ENCODE peak calls at places on chromosomes 6 and 20, in seven cellular contexts. One of them, this sample, is unnamed.
A peak's percentile ranks its signal among the peaks of the same experiment; 100 is the strongest.

GRCh38 chr20:62238569-62239277 is 402 bp downstream of the OSBPL2 start:
- DNase-seq in SK-N-MC: no peak
- DNase-seq in transverse colon: peak; percentile 55
- DNase-seq in HCT116: no peak
- DNase-seq in spleen: no peak
- DNase-seq in prostate gland: no peak
- DNase-seq in suprapubic skin: no peak
- DNase-seq in this sample: no peak

GRCh38 chr6:16345449-16346330 is 107.3 kb downstream of the GMPR start:
- DNase-seq in SK-N-MC: no peak
- DNase-seq in transverse colon: no peak
- DNase-seq in HCT116: no peak
- DNase-seq in spleen: no peak
- DNase-seq in prostate gland: no peak
- DNase-seq in suprapubic skin: no peak
- DNase-seq in this sample: peak; percentile 77

GRCh38 chr6:168381726-168382458 is 59.1 kb upstream of the SMOC2 start:
- DNase-seq in SK-N-MC: no peak
- DNase-seq in transverse colon: no peak
- DNase-seq in HCT116: no peak
- DNase-seq in spleen: peak; percentile 58
- DNase-seq in prostate gland: no peak
- DNase-seq in suprapubic skin: no peak
- DNase-seq in this sample: peak; percentile 46

GRCh38 chr6:153357391-153357790 is 226.3 kb upstream of the RGS17 start:
- DNase-seq in SK-N-MC: peak; percentile 83
- DNase-seq in transverse colon: no peak
- DNase-seq in HCT116: no peak
- DNase-seq in spleen: no peak
- DNase-seq in prostate gland: no peak
- DNase-seq in suprapubic skin: no peak
- DNase-seq in this sample: no peak

GRCh38 chr6:150463852-150464251 is 95.0 kb downstream of the IYD start:
- DNase-seq in SK-N-MC: no peak
- DNase-seq in transverse colon: no peak
- DNase-seq in HCT116: no peak
- DNase-seq in spleen: no peak
- DNase-seq in prostate gland: no peak
- DNase-seq in suprapubic skin: no peak
- DNase-seq in this sample: no peak

GRCh38 chr6:11668455-11668854 is 110.1 kb downstream of the ADTRP start:
- DNase-seq in SK-N-MC: no peak
- DNase-seq in transverse colon: no peak
- DNase-seq in HCT116: no peak
- DNase-seq in spleen: no peak
- DNase-seq in prostate gland: no peak
- DNase-seq in suprapubic skin: no peak
- DNase-seq in this sample: no peak

GRCh38 chr6:133553652-133554051 is 312.5 kb downstream of the EYA4 start:
- DNase-seq in SK-N-MC: peak; percentile 34
- DNase-seq in transverse colon: peak; percentile 10
- DNase-seq in HCT116: peak; percentile 56
- DNase-seq in spleen: no peak
- DNase-seq in prostate gland: peak; percentile 19
- DNase-seq in suprapubic skin: no peak
- DNase-seq in this sample: no peak

GRCh38 chr6:70479236-70479635 is 65.9 kb downstream of the FAM135A start:
- DNase-seq in SK-N-MC: no peak
- DNase-seq in transverse colon: no peak
- DNase-seq in HCT116: no peak
- DNase-seq in spleen: no peak
- DNase-seq in prostate gland: no peak
- DNase-seq in suprapubic skin: no peak
- DNase-seq in this sample: no peak

GRCh38 chr6:29946787-29947186 is 4.5 kb downstream of the HLA-A start:
- DNase-seq in SK-N-MC: no peak
- DNase-seq in transverse colon: no peak
- DNase-seq in HCT116: no peak
- DNase-seq in spleen: no peak
- DNase-seq in prostate gland: no peak
- DNase-seq in suprapubic skin: no peak
- DNase-seq in this sample: no peak

GRCh38 chr20:17928211-17928611 is 40.4 kb downstream of the SNX5 start:
- DNase-seq in SK-N-MC: no peak
- DNase-seq in transverse colon: no peak
- DNase-seq in HCT116: no peak
- DNase-seq in spleen: no peak
- DNase-seq in prostate gland: no peak
- DNase-seq in suprapubic skin: no peak
- DNase-seq in this sample: no peak

GRCh38 chr20:8361008-8361652 is 229.1 kb downstream of the PLCB1 start:
- DNase-seq in SK-N-MC: no peak
- DNase-seq in transverse colon: no peak
- DNase-seq in HCT116: no peak
- DNase-seq in spleen: no peak
- DNase-seq in prostate gland: no peak
- DNase-seq in suprapubic skin: no peak
- DNase-seq in this sample: no peak

GRCh38 chr20:35264755-35265154 is 13.2 kb downstream of the MMP24OS start:
- DNase-seq in SK-N-MC: no peak
- DNase-seq in transverse colon: no peak
- DNase-seq in HCT116: no peak
- DNase-seq in spleen: no peak
- DNase-seq in prostate gland: no peak
- DNase-seq in suprapubic skin: no peak
- DNase-seq in this sample: no peak

GRCh38 chr20:33689973-33690372 is 3.8 kb upstream of the E2F1 start:
- DNase-seq in SK-N-MC: no peak
- DNase-seq in transverse colon: no peak
- DNase-seq in HCT116: no peak
- DNase-seq in spleen: no peak
- DNase-seq in prostate gland: no peak
- DNase-seq in suprapubic skin: no peak
- DNase-seq in this sample: no peak

GRCh38 chr6:161660666-161661571 is 387.1 kb upstream of the AGPAT4 start:
- DNase-seq in SK-N-MC: no peak
- DNase-seq in transverse colon: no peak
- DNase-seq in HCT116: no peak
- DNase-seq in spleen: no peak
- DNase-seq in prostate gland: no peak
- DNase-seq in suprapubic skin: no peak
- DNase-seq in this sample: no peak

GRCh38 chr6:107290491-107290890 is 168.9 kb downstream of the PDSS2 start:
- DNase-seq in SK-N-MC: no peak
- DNase-seq in transverse colon: no peak
- DNase-seq in HCT116: no peak
- DNase-seq in spleen: no peak
- DNase-seq in prostate gland: no peak
- DNase-seq in suprapubic skin: no peak
- DNase-seq in this sample: no peak

GRCh38 chr6:64103480-64103879 is 467.9 kb downstream of the PHF3 start:
- DNase-seq in SK-N-MC: no peak
- DNase-seq in transverse colon: no peak
- DNase-seq in HCT116: no peak
- DNase-seq in spleen: no peak
- DNase-seq in prostate gland: no peak
- DNase-seq in suprapubic skin: no peak
- DNase-seq in this sample: no peak

GRCh38 chr20:14518648-14519047 is 181.2 kb upstream of the FLRT3 start:
- DNase-seq in SK-N-MC: no peak
- DNase-seq in transverse colon: no peak
- DNase-seq in HCT116: no peak
- DNase-seq in spleen: no peak
- DNase-seq in prostate gland: no peak
- DNase-seq in suprapubic skin: no peak
- DNase-seq in this sample: no peak

GRCh38 chr6:148240463-148240845 is 102.2 kb upstream of the SASH1 start:
- DNase-seq in SK-N-MC: no peak
- DNase-seq in transverse colon: no peak
- DNase-seq in HCT116: no peak
- DNase-seq in spleen: no peak
- DNase-seq in prostate gland: no peak
- DNase-seq in suprapubic skin: no peak
- DNase-seq in this sample: no peak

GRCh38 chr6:27494103-27494502 is 21.2 kb upstream of the ZNF184 start:
- DNase-seq in SK-N-MC: no peak
- DNase-seq in transverse colon: no peak
- DNase-seq in HCT116: no peak
- DNase-seq in spleen: no peak
- DNase-seq in prostate gland: no peak
- DNase-seq in suprapubic skin: no peak
- DNase-seq in this sample: no peak

GRCh38 chr6:56043076-56043475 is 167.7 kb upstream of the BMP5 start:
- DNase-seq in SK-N-MC: no peak
- DNase-seq in transverse colon: no peak
- DNase-seq in HCT116: no peak
- DNase-seq in spleen: no peak
- DNase-seq in prostate gland: no peak
- DNase-seq in suprapubic skin: no peak
- DNase-seq in this sample: no peak

GRCh38 chr6:111805511-111806181 is 67.6 kb downstream of the FYN start:
- DNase-seq in SK-N-MC: no peak
- DNase-seq in transverse colon: no peak
- DNase-seq in HCT116: no peak
- DNase-seq in spleen: no peak
- DNase-seq in prostate gland: no peak
- DNase-seq in suprapubic skin: no peak
- DNase-seq in this sample: no peak

GRCh38 chr6:92126088-92126487 is 1293.3 kb downstream of the EPHA7 start:
- DNase-seq in SK-N-MC: no peak
- DNase-seq in transverse colon: no peak
- DNase-seq in HCT116: no peak
- DNase-seq in spleen: no peak
- DNase-seq in prostate gland: no peak
- DNase-seq in suprapubic skin: no peak
- DNase-seq in this sample: no peak

GRCh38 chr6:48535569-48535968 is 424.6 kb upstream of the PTCHD4 start:
- DNase-seq in SK-N-MC: no peak
- DNase-seq in transverse colon: no peak
- DNase-seq in HCT116: no peak
- DNase-seq in spleen: no peak
- DNase-seq in prostate gland: no peak
- DNase-seq in suprapubic skin: no peak
- DNase-seq in this sample: no peak

GRCh38 chr20:16476032-16476431 is 97.2 kb downstream of the KIF16B start:
- DNase-seq in SK-N-MC: peak; percentile 52
- DNase-seq in transverse colon: no peak
- DNase-seq in HCT116: peak; percentile 24
- DNase-seq in spleen: no peak
- DNase-seq in prostate gland: peak; percentile 8
- DNase-seq in suprapubic skin: no peak
- DNase-seq in this sample: no peak

GRCh38 chr6:72636786-72637185 is 14.9 kb downstream of the KCNQ5 start:
- DNase-seq in SK-N-MC: no peak
- DNase-seq in transverse colon: no peak
- DNase-seq in HCT116: no peak
- DNase-seq in spleen: no peak
- DNase-seq in prostate gland: no peak
- DNase-seq in suprapubic skin: no peak
- DNase-seq in this sample: no peak
- TF ChIP-seq POLR2AphosphoS5 in SK-N-MC: no peak
- TF ChIP-seq POLR2AphosphoS5 in transverse colon: no peak
- TF ChIP-seq POLR2AphosphoS5 in HCT116: no peak
- TF ChIP-seq POLR2AphosphoS5 in spleen: no peak
- TF ChIP-seq POLR2AphosphoS5 in prostate gland: no peak
- TF ChIP-seq POLR2AphosphoS5 in suprapubic skin: no peak
- TF ChIP-seq POLR2AphosphoS5 in this sample: no peak

DNA sequence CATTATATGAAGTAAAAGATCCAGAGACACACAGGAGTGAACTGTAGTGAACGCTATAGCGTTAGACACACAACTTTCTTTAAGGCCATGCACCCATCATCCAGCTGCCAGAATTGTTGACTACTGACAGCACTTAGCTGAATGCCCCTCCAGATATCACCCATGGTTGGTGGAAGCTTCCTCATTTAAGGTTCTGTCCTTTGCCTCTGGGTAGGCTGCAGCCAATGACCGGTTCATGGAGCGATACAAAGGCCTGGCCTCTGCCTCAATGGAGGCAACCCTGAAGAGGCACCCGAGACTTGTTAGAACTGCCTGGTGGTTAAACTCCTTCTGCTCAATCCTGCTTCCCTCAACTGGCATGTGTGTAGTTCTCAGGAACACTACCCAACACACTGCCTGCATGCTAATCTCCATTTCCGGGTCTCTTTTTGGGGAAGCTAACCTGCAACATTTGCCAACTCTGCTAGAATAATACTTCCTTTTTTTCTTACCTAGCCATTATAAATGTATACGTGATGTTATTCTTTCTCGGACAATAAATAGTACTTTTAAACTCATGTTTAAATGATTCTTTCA is 49.8 kb upstream of the THEMIS start:
- DNase-seq in SK-N-MC: no peak
- DNase-seq in transverse colon: no peak
- DNase-seq in HCT116: no peak
- DNase-seq in spleen: no peak
- DNase-seq in prostate gland: no peak
- DNase-seq in suprapubic skin: no peak
- DNase-seq in this sample: no peak
- H3K4me3 ChIP-seq in SK-N-MC: no peak overlapping the region
- H3K4me3 ChIP-seq in transverse colon: no peak overlapping the region
- H3K4me3 ChIP-seq in HCT116: no peak overlapping the region
- H3K4me3 ChIP-seq in spleen: no peak overlapping the region
- H3K4me3 ChIP-seq in prostate gland: no peak overlapping the region
- H3K4me3 ChIP-seq in suprapubic skin: no peak overlapping the region
- H3K4me3 ChIP-seq in this sample: no peak overlapping the region

GRCh38 chr6:157433678-157434081 is 52.7 kb downstream of the ZDHHC14 start:
- DNase-seq in SK-N-MC: no peak
- DNase-seq in transverse colon: no peak
- DNase-seq in HCT116: no peak
- DNase-seq in spleen: no peak
- DNase-seq in prostate gland: no peak
- DNase-seq in suprapubic skin: no peak
- DNase-seq in this sample: no peak
- TF ChIP-seq POLR2AphosphoS5 in SK-N-MC: no peak
- TF ChIP-seq POLR2AphosphoS5 in transverse colon: no peak
- TF ChIP-seq POLR2AphosphoS5 in HCT116: no peak
- TF ChIP-seq POLR2AphosphoS5 in spleen: no peak
- TF ChIP-seq POLR2AphosphoS5 in prostate gland: no peak
- TF ChIP-seq POLR2AphosphoS5 in suprapubic skin: no peak
- TF ChIP-seq POLR2AphosphoS5 in this sample: no peak

DNA sequence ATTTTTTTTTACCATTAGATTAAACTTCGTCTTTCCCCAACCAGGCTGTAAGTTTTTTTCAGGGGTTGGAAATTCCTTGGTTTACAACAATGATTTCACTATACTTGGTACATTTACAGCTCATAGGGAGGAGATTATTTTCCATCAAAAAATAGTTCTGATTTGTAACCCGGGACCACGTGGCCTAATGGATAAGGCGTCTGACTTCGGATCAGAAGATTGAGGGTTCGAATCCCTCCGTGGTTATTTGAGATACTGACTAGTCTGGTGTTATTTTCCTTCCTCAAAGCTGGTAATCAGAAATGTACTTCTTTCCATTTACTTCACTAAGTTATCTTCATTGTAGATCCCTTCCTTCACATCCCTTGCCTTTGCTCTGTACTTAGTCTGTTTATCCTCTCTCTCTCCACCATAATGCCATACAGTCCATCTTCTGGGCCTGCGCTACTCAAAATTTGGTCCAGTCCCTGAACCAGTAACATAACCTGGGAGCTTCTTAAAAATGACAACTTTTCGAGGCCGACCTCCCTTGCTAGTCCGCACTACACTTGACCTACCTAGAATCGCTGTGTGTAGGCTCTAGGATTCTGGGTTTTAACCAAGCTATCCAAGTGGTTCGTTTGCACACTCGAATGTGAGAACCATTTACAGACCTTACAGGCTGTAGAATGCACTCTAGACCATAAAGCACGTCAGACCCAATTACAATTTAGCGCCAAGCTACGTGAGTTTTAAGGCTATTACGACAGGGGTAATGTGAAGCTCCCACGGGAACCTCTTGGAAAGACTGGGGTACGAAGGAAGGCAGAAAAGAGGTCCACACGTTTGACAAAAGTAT is 42.1 kb upstream of the BTN3A2 start:
- DNase-seq in SK-N-MC: peak; percentile 96
- DNase-seq in transverse colon: peak; percentile 34
- DNase-seq in HCT116: peak; percentile 82
- DNase-seq in spleen: no peak
- DNase-seq in prostate gland: no peak
- DNase-seq in suprapubic skin: no peak
- DNase-seq in this sample: no peak
- H3K4me3 ChIP-seq in SK-N-MC: peak overlapping the region; percentile 96
- H3K4me3 ChIP-seq in transverse colon: peak overlapping the region; percentile 45
- H3K4me3 ChIP-seq in HCT116: peak overlapping the region; percentile 61
- H3K4me3 ChIP-seq in spleen: peak overlapping the region; percentile 51
- H3K4me3 ChIP-seq in prostate gland: peak overlapping the region; percentile 31
- H3K4me3 ChIP-seq in suprapubic skin: peak overlapping the region; percentile 62
- H3K4me3 ChIP-seq in this sample: peak overlapping the region; percentile 17